ENCODE peak calls at places on chromosomes 16 and 17, in six cellular contexts. H, P, W, V, X and M are unnamed samples.

GRCh38 chr17:7651097-7651958 is 602 bp downstream of the ATP1B2 start:
- DNase-seq in H (no peak), X (no peak), V (no peak), W (no peak), P (no peak), M (peak; percentile 62)

GRCh38 chr17:66494023-66494803 is 191.8 kb downstream of the PRKCA start:
- DNase-seq in X (no peak), H (no peak), P (no peak), W (no peak), V (peak; percentile 94), M (no peak)

GRCh38 chr16:11297492-11298142 is 16.5 kb upstream of the PRM1 start:
- DNase-seq in V (peak; percentile 77), X (no peak), W (peak; percentile 92), P (peak; percentile 91), H (peak; percentile 92), M (peak; percentile 88)

GRCh38 chr16:56348168-56349085 is 76.9 kb downstream of the AMFR start:
- DNase-seq in H (peak; percentile 67), P (no peak), V (no peak), W (no peak), X (no peak), M (peak; percentile 46)

GRCh38 chr16:35506898-35507194 is 2047.4 kb downstream of the TP53TG3F start:
- DNase-seq in V (no peak), W (no peak), X (no peak), H (peak; percentile 46), P (no peak), M (no peak)

GRCh38 chr16:47979783-47980182 is 176.0 kb downstream of the ABCC12 start:
- DNase-seq in P (no peak), H (no peak), X (no peak), W (no peak), V (no peak), M (no peak)

GRCh38 chr16:85485379-85485778 is 127.7 kb upstream of the GSE1 start:
- DNase-seq in H (no peak), V (no peak), X (no peak), P (no peak), W (no peak), M (no peak)

GRCh38 chr16:31135535-31136286 is at the start of gene PRSS8:
- DNase-seq in H (peak; percentile 94), W (no peak), V (no peak), P (peak; percentile 96), X (peak; percentile 91), M (no peak)

GRCh38 chr16:53622315-53622714 is 81.3 kb downstream of the RPGRIP1L start:
- DNase-seq in X (no peak), V (no peak), W (no peak), H (no peak), P (no peak), M (no peak)

GRCh38 chr17:74823176-74823495 is 36.5 kb downstream of the GRIN2C start:
- DNase-seq in P (no peak), H (no peak), X (no peak), W (no peak), V (no peak), M (no peak)

GRCh38 chr17:48162946-48163506 is 55.5 kb downstream of the SNX11 start:
- DNase-seq in P (peak; percentile 26), X (no peak), V (peak; percentile 68), W (no peak), H (no peak), M (no peak)

GRCh38 chr17:74008196-74008595 is 195.3 kb upstream of the RPL38 start:
- DNase-seq in H (no peak), X (no peak), W (no peak), V (no peak), P (no peak), M (no peak)

GRCh38 chr16:67277999-67278772 is 1.1 kb upstream of the PLEKHG4 start:
- DNase-seq in P (no peak), V (peak; percentile 87), X (no peak), H (no peak), W (no peak), M (peak; percentile 59)

GRCh38 chr16:19008245-19008644 is 24.5 kb downstream of the TMC7 start:
- DNase-seq in W (no peak), P (no peak), H (no peak), X (no peak), V (peak; percentile 86), M (no peak)

GRCh38 chr16:22071352-22071923 is 20.9 kb upstream of the VWA3A start:
- DNase-seq in H (no peak), P (no peak), W (no peak), V (no peak), X (no peak), M (no peak)

GRCh38 chr17:77356109-77356689 is 215.4 kb downstream of the SEC14L1 start:
- DNase-seq in X (no peak), H (no peak), P (peak; percentile 24), V (no peak), W (peak; percentile 14), M (no peak)

GRCh38 chr17:6097005-6097279 is 26.8 kb downstream of the WSCD1 start:
- DNase-seq in H (no peak), X (peak; percentile 34), V (no peak), W (no peak), P (no peak), M (no peak)

GRCh38 chr17:7208027-7208571 is 11.5 kb downstream of the DLG4 start:
- DNase-seq in X (no peak), V (no peak), W (no peak), P (no peak), H (peak; percentile 45), M (peak; percentile 24)

GRCh38 chr16:12721841-12722467 is 81.7 kb downstream of the CPPED1 start:
- DNase-seq in P (no peak), X (no peak), H (no peak), W (no peak), V (no peak), M (no peak)

GRCh38 chr16:74322301-74322710 is 25.7 kb downstream of the PSMD7 start:
- DNase-seq in V (peak; percentile 18), P (no peak), X (no peak), H (no peak), W (no peak), M (no peak)

GRCh38 chr16:86476956-86477530 is 33.3 kb upstream of the FOXF1 start:
- DNase-seq in V (no peak), H (no peak), P (no peak), X (no peak), W (no peak), M (peak; percentile 71)

GRCh38 chr17:49795372-49795771 is 6.9 kb downstream of the KAT7 start:
- DNase-seq in W (no peak), X (no peak), P (no peak), H (no peak), V (no peak), M (no peak)

GRCh38 chr17:40415390-40415789 is 2.3 kb downstream of the TOP2A start:
- DNase-seq in V (peak; percentile 73), X (no peak), H (no peak), W (no peak), P (no peak), M (no peak)

GRCh38 chr17:21286066-21286770 is 1.7 kb downstream of the MAP2K3 start:
- DNase-seq in X (peak; percentile 84), W (peak; percentile 59), H (peak; percentile 92), P (peak; percentile 91), V (peak; percentile 99), M (peak; percentile 96)

GRCh38 chr17:39069114-39069756 is 82.2 kb downstream of the PLXDC1 start:
- DNase-seq in H (no peak), X (no peak), W (no peak), P (no peak), V (peak; percentile 66), M (no peak)

GRCh38 chr17:2060681-2061440 is 6.0 kb downstream of the HIC1 start:
- DNase-seq in H (peak; percentile 54), V (peak; percentile 46), W (no peak), X (no peak), P (no peak), M (peak; percentile 82)

GRCh38 chr17:58330997-58331814 is 2.6 kb upstream of the TSPOAP1 start:
- DNase-seq in X (no peak), P (peak; percentile 45), V (no peak), W (peak; percentile 88), H (peak; percentile 89), M (peak; percentile 61)
- H3K4me3 ChIP-seq in X (peak overlapping the region; percentile 41), P (peak overlapping the region; percentile 57), V (no peak overlapping the region), W (peak overlapping the region; percentile 62), H (peak overlapping the region; percentile 26), M (peak overlapping the region; percentile 2)

DNA sequence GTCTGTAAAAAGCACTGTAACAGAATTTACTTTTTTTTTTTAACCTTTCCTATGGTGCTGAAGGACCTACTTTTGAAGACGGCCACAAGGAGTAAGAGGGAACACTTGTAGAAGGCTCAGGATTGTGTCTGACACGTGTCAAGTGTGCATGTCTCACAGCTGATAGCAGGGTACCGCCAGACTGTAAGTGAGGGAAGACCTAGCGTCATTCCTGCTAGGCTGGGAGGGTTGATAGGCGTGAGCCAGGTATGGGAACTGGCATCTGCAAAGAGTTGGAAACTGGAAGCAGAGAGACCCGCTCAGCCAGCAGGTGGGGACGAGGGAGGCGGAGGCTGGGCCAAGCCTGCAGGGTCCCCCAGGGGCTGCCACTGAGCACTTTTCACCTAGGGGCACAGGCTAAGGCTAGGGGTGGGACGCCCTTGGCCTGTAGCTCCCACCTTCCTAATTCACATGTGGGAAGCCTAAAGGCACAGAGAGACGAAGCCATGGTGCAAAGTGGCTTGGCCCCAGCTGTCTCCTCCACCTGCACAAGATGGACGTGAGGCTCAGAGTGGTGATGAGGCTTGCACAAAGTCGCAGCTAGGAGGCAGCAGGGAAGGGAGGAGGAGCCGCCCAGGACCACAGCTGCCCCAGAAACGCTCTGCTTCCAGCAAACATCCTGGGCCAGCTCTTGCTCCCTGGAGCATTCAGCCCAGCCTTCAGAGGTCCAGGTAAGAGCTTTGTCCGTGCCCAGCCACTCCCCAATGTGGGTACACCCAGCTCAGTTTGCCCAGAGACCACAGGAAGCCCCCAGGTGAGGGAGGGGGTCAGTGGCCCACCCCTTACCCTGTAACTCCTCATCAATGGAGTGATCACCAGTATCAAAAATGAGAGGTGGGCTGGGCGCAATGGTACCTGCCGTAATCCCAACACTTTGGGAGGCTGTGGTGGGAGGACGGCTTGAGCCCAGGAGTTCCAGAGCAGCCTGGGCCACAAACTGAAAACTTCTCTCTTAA is 18.9 kb downstream of the VASN start:
- DNase-seq in P (no peak), H (no peak), W (no peak), V (no peak), X (no peak), M (no peak)
- H3K4me1 ChIP-seq in P (peaks cover 51% of the 10 kb centered on the region), H (peaks cover 6% of the 10 kb centered on the region), W (peaks cover 7% of the 10 kb centered on the region), V (peaks cover 63% of the 10 kb centered on the region), X (peaks cover 6% of the 10 kb centered on the region), M (peaks cover 2% of the 10 kb centered on the region)

DNA sequence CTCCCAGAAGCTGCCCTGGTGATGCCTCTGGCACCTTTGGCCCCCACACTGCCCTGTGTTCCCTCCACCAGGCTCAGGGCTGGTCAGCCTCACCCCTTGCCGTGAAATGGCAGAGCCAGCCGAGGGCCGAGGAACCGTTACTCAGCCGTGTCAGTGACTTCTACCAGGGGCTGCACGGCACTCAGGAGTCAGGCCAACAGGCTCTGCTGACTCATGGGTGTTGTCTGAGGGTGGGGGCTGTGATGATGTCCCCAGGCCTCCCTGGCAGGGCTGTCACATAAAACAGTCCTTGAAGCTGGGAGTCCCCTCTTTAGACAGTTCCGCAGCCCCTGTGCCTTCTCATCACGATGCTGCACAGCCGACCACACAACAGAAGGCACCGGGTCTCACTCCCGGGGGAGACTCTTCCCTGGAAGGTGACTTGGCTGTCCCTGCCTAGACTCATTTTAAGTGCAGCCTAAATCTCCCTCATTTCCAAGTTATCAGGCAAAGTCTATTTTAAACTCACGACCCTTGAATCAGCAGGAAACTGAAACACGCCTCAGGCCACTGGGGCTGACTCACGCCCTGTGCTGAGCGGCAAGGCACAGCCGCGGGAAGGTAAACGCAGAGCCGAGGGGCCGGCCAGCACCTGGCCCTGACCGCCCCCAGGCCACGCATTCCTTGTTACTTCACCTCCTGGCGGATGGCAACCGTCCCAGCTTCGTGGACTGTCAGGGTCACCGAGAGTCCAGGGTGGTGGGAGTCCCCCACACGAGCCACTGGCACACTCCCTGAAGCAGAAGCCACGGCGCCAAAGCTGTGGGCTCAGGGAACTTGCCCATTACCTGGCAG is 102.6 kb downstream of the ZNF778 start:
- DNase-seq in X (no peak), H (peak; percentile 75), W (no peak), P (peak; percentile 51), V (peak; percentile 96), M (peak; percentile 76)
- H3K4me3 ChIP-seq in X (peak overlapping the region; percentile 15), H (no peak overlapping the region), W (peak overlapping the region; percentile 29), P (peak overlapping the region; percentile 5), V (peak overlapping the region; percentile 72), M (no peak overlapping the region)

GRCh38 chr17:64651889-64652288 is 10.2 kb downstream of the SMURF2 start:
- DNase-seq in H (no peak), X (no peak), V (no peak), P (no peak), W (no peak), M (no peak)
- H3K4me1 ChIP-seq in H (peaks cover 17% of the 10 kb centered on the region), X (no peaks in the 10 kb centered on the region), V (peaks cover 9% of the 10 kb centered on the region), P (peaks cover 64% of the 10 kb centered on the region), W (peaks cover 10% of the 10 kb centered on the region), M (peaks cover 2% of the 10 kb centered on the region)